ENCODE peak calls at places on chromosomes 7 and 10, in eight cellular contexts. H is AG08396, S is RCC 7860, B is AG04450, V is mesenchymal stem cell, U is M059J, F is SJSA1, Z is C1 segment of cervical spinal cord. E is an unnamed sample.

GRCh38 chr7:112103246-112103645 is 103.0 kb downstream of the DOCK4 start:
- DNase-seq in B (no peak), F (no peak), S (no peak), Z (no peak), V (peak), U (peak), H (no peak), E (no peak)

GRCh38 chr10:59134302-59134701 is 42.1 kb upstream of the PHYHIPL start:
- DNase-seq in B (no peak), S (no peak), V (no peak), Z (no peak), F (no peak), U (no peak), H (no peak), E (no peak)

GRCh38 chr10:43204943-43205671 is 61.8 kb downstream of the RASGEF1A start:
- DNase-seq in H (peak), F (peak), V (peak), B (peak), S (no peak), Z (no peak), U (peak), E (no peak)

GRCh38 chr7:134514663-134515062 is 12.7 kb upstream of the AKR1B10 start:
- DNase-seq in S (peak), H (peak), V (peak), B (peak), F (peak), Z (no peak), U (peak), E (peak)

GRCh38 chr10:99870051-99870730 is 87.8 kb downstream of the ABCC2 start:
- DNase-seq in V (no peak), U (peak), B (no peak), S (no peak), H (no peak), Z (no peak), F (peak), E (no peak)

GRCh38 chr7:74380720-74381119 is 73.0 kb upstream of the GTF2IRD1 start:
- DNase-seq in B (no peak), F (no peak), U (no peak), Z (no peak), S (no peak), H (no peak), V (no peak), E (no peak)

GRCh38 chr10:119131512-119132240 is 27.8 kb downstream of the DENND10 start:
- DNase-seq in H (no peak), B (no peak), U (peak), S (peak), Z (no peak), V (peak), F (peak), E (peak)

GRCh38 chr7:131346885-131347592 is 19.4 kb downstream of the MKLN1 start:
- DNase-seq in U (no peak), H (no peak), S (no peak), V (no peak), F (no peak), B (no peak), Z (no peak), E (no peak)

GRCh38 chr10:59830601-59831259 is 75.6 kb downstream of the CCDC6 start:
- DNase-seq in F (peak), Z (no peak), S (peak), H (peak), U (peak), V (peak), B (peak), E (peak)

GRCh38 chr10:119908201-119908600 is 15.7 kb downstream of the SEC23IP start:
- DNase-seq in H (no peak), Z (no peak), V (no peak), F (no peak), U (peak), B (no peak), S (no peak), E (no peak)

GRCh38 chr10:126686732-126687693 is 16.5 kb upstream of the C10orf90 start:
- DNase-seq in V (peak), Z (no peak), F (no peak), U (no peak), B (no peak), H (no peak), S (no peak), E (no peak)

GRCh38 chr7:15508258-15508657 is 53.6 kb downstream of the AGMO start:
- DNase-seq in S (no peak), U (no peak), B (no peak), F (peak), V (peak), Z (no peak), H (no peak), E (no peak)

GRCh38 chr10:120945801-120946302 is 94.7 kb downstream of the WDR11 start:
- DNase-seq in F (no peak), S (no peak), Z (peak), B (no peak), H (peak), V (no peak), U (peak), E (no peak)

GRCh38 chr7:98194186-98194585 is 17.1 kb upstream of the BHLHA15 start:
- DNase-seq in S (no peak), V (no peak), U (no peak), H (no peak), B (no peak), Z (no peak), F (no peak), E (no peak)

GRCh38 chr10:31953080-31953479 is 24.4 kb upstream of the ARHGAP12 start:
- DNase-seq in B (no peak), H (no peak), U (no peak), Z (no peak), F (no peak), V (no peak), S (no peak), E (no peak)

GRCh38 chr7:35727571-35727970 is 32.6 kb upstream of the HERPUD2 start:
- DNase-seq in V (peak), Z (no peak), H (no peak), U (no peak), F (no peak), S (no peak), B (no peak), E (no peak)

GRCh38 chr7:41747951-41748350 is 45.1 kb upstream of the INHBA start:
- DNase-seq in S (no peak), B (no peak), U (no peak), F (no peak), Z (no peak), H (no peak), V (no peak), E (no peak)

GRCh38 chr10:37146443-37146842 is 21.0 kb downstream of the ANKRD30A start:
- DNase-seq in V (no peak), S (no peak), U (no peak), F (no peak), B (no peak), H (no peak), Z (no peak), E (no peak)

GRCh38 chr10:61904711-61905445 is 3.4 kb downstream of the ARID5B start:
- DNase-seq in Z (no peak), S (peak), V (peak), U (peak), H (peak), B (no peak), F (peak), E (peak)

GRCh38 chr7:105320896-105321295 is 67.8 kb downstream of the SRPK2 start:
- DNase-seq in F (no peak), Z (no peak), H (no peak), U (no peak), S (no peak), V (no peak), B (no peak), E (no peak)

GRCh38 chr10:71089162-71089561 is 123.2 kb upstream of the UNC5B start:
- DNase-seq in V (no peak), U (no peak), S (no peak), Z (no peak), H (no peak), B (no peak), F (no peak), E (no peak)

GRCh38 chr10:17685227-17685840 is 41.4 kb downstream of the STAM start:
- DNase-seq in U (no peak), V (no peak), H (no peak), S (no peak), Z (no peak), B (no peak), F (no peak), E (peak)

GRCh38 chr7:78019457-78020130 is 221.0 kb downstream of the PHTF2 start:
- DNase-seq in Z (peak), U (peak), B (peak), H (peak), V (peak), S (no peak), F (peak), E (peak)

GRCh38 chr7:3042861-3043489 is 692 bp downstream of the CARD11 start:
- DNase-seq in H (no peak), Z (no peak), S (no peak), B (no peak), F (no peak), V (no peak), U (peak), E (peak)

GRCh38 chr7:98212532-98213041 is 1.3 kb downstream of the BHLHA15 start:
- DNase-seq in B (no peak), Z (no peak), H (no peak), S (no peak), V (no peak), F (no peak), U (no peak), E (no peak)

GRCh38 chr7:128697301-128697905 is 25.3 kb downstream of the GARIN1A start:
- DNase-seq in Z (no peak), V (peak), H (peak), F (peak), S (no peak), B (peak), U (peak), E (peak)

GRCh38 chr7:73555411-73555982 is 2.0 kb downstream of the BCL7B start:
- DNase-seq in U (no peak), H (no peak), S (peak), B (no peak), Z (no peak), V (no peak), F (no peak), E (no peak)